ENCODE peak calls at places on chromosomes 4 and X, in nine cellular contexts. D is posterior cingulate gyrus; M is ureter; Q is H4; N is non-pigmented ciliary epithelial cell; W is activated CD4-positive, alpha-beta T cell treated with anti-CD3 and anti-CD28 coated beads, Interleukin-2, amount 50 U/mL, for 24 hours; C is NCI-H2081; A is fibroblast of pulmonary artery; B is activated T-cell treated with anti-CD3 and anti-CD28 coated beads, Interleukin-2, amount 50 U/mL, for 24 hours. X is an unnamed sample.

GRCh38 chr4:92091335-92091734 is 212.4 kb upstream of the GRID2 start:
- DNase-seq in A (no peak), Q (peak), D (no peak), M (no peak), C (no peak), W (no peak), B (no peak), N (no peak), X (no peak)

GRCh38 chr4:168524006-168524405 is 27.2 kb downstream of the PALLD start:
- DNase-seq in A (peak), N (no peak), D (no peak), W (no peak), B (no peak), M (no peak), Q (peak), C (no peak), X (no peak)

GRCh38 chr4:5387457-5387856 is 320.9 kb downstream of the EVC2 start:
- DNase-seq in B (no peak), Q (no peak), N (no peak), A (no peak), W (no peak), M (no peak), D (no peak), C (no peak), X (no peak)

GRCh38 chrX:22203186-22203585 is 69.5 kb upstream of the CBLL2 start:
- DNase-seq in D (no peak), M (no peak), C (no peak), B (no peak), N (no peak), W (no peak), A (no peak), Q (no peak), X (no peak)

GRCh38 chr4:94939791-94940530 is 182.2 kb downstream of the BMPR1B start:
- DNase-seq in Q (peak), W (no peak), B (no peak), D (no peak), A (no peak), C (no peak), M (no peak), N (no peak), X (no peak)

GRCh38 chr4:183797041-183797444 is 108.1 kb upstream of the STOX2 start:
- DNase-seq in B (peak), A (no peak), C (no peak), D (no peak), N (no peak), Q (no peak), W (no peak), M (no peak), X (no peak)

GRCh38 chr4:92969650-92970370 is 666.0 kb downstream of the GRID2 start:
- DNase-seq in N (peak), C (no peak), W (no peak), A (peak), M (no peak), D (no peak), Q (peak), B (no peak), X (no peak)

GRCh38 chr4:127463883-127464282 is 168.9 kb upstream of the INTU start:
- DNase-seq in C (no peak), D (no peak), M (no peak), Q (no peak), A (no peak), B (no peak), W (no peak), N (no peak), X (no peak)

GRCh38 chr4:73679836-73680235 is 59.6 kb upstream of the RASSF6 start:
- DNase-seq in W (no peak), Q (no peak), D (no peak), B (no peak), C (no peak), M (no peak), N (no peak), A (peak), X (no peak)

GRCh38 chr4:90792689-90793088 is 665.5 kb downstream of the CCSER1 start:
- DNase-seq in M (no peak), B (no peak), Q (no peak), A (no peak), W (no peak), N (no peak), C (no peak), D (no peak), X (no peak)

GRCh38 chr4:154590329-154591006 is at the start of gene FGA:
- DNase-seq in C (no peak), B (no peak), N (no peak), W (no peak), Q (no peak), A (no peak), M (no peak), D (no peak), X (no peak)

GRCh38 chr4:7759221-7759620 is 180.4 kb downstream of the AFAP1 start:
- DNase-seq in C (no peak), A (no peak), N (no peak), Q (no peak), W (peak), M (no peak), B (peak), D (peak), X (peak)

GRCh38 chrX:70769659-70770232 is 138.8 kb downstream of the TEX11 start:
- DNase-seq in W (no peak), C (no peak), N (no peak), A (peak), D (no peak), M (no peak), Q (no peak), B (no peak), X (no peak)

GRCh38 chr4:78059938-78060337 is 2.8 kb downstream of the FRAS1 start:
- DNase-seq in C (no peak), M (no peak), A (no peak), W (no peak), Q (no peak), N (no peak), D (no peak), B (no peak), X (no peak)

GRCh38 chr4:168247603-168248002 is 70.9 kb downstream of the DDX60 start:
- DNase-seq in D (no peak), C (no peak), M (no peak), A (no peak), Q (no peak), W (no peak), B (no peak), N (no peak), X (no peak)

GRCh38 chr4:73867783-73868182 is 1.4 kb upstream of the CXCL1 start:
- DNase-seq in N (no peak), C (no peak), A (no peak), B (no peak), D (no peak), W (no peak), Q (no peak), M (no peak), X (no peak)

GRCh38 chr4:58061967-58062366 is 951.8 kb upstream of the IGFBP7 start:
- DNase-seq in C (no peak), D (no peak), A (no peak), W (no peak), B (no peak), M (no peak), N (no peak), Q (no peak), X (no peak)

GRCh38 chr4:75180790-75181776 is 248.2 kb downstream of the PARM1 start:
- DNase-seq in A (no peak), B (no peak), W (no peak), C (no peak), Q (peak), N (no peak), M (peak), D (no peak), X (peak)

GRCh38 chr4:130639871-130640270 is 1543.9 kb downstream of the C4orf33 start:
- DNase-seq in W (no peak), M (no peak), D (no peak), N (no peak), C (no peak), B (no peak), Q (no peak), A (no peak), X (no peak)

GRCh38 chr4:97984545-97985131 is 158.6 kb downstream of the STPG2 start:
- DNase-seq in W (no peak), M (no peak), Q (no peak), B (no peak), A (peak), D (no peak), N (no peak), C (no peak), X (no peak)

GRCh38 chrX:103530540-103530939 is 11.3 kb upstream of the RAB40A start:
- DNase-seq in A (no peak), B (no peak), N (no peak), C (no peak), Q (no peak), W (no peak), D (no peak), M (no peak), X (no peak)

GRCh38 chr4:25667931-25668557 is 12.4 kb downstream of the SLC34A2 start:
- DNase-seq in W (no peak), D (no peak), M (no peak), B (no peak), N (peak), A (peak), Q (no peak), C (no peak), X (no peak)

GRCh38 chr4:14415146-14415545 is 587.1 kb upstream of the CPEB2 start:
- DNase-seq in B (no peak), N (peak), M (no peak), W (no peak), A (peak), D (no peak), Q (no peak), C (no peak), X (no peak)